ENCODE peak calls at places on chromosomes 6 and 20, in five cellular contexts. One of them, this sample, is unnamed.
A peak's percentile ranks its signal among the peaks of the same experiment; 100 is the strongest.

GRCh38 chr20:34420975-34421374 is 57.9 kb downstream of the ITCH start:
- DNase-seq in ascending aorta: no peak
- DNase-seq in AG09319: no peak
- DNase-seq in ovary: no peak
- DNase-seq in cardiac muscle cell: no peak
- DNase-seq in this sample: no peak

GRCh38 chr6:136070815-136071214 is 179.3 kb downstream of the MTFR2 start:
- DNase-seq in ascending aorta: no peak
- DNase-seq in AG09319: no peak
- DNase-seq in ovary: no peak
- DNase-seq in cardiac muscle cell: no peak
- DNase-seq in this sample: no peak

GRCh38 chr20:59082077-59082740 is 39.6 kb upstream of the PRELID3B start:
- DNase-seq in ascending aorta: no peak
- DNase-seq in AG09319: no peak
- DNase-seq in ovary: no peak
- DNase-seq in cardiac muscle cell: peak; percentile 12
- DNase-seq in this sample: peak; percentile 4

GRCh38 chr6:152273002-152273401 is 364.2 kb downstream of the SYNE1 start:
- DNase-seq in ascending aorta: no peak
- DNase-seq in AG09319: no peak
- DNase-seq in ovary: no peak
- DNase-seq in cardiac muscle cell: peak; percentile 12
- DNase-seq in this sample: peak; percentile 17

GRCh38 chr6:47286301-47286700 is 23.4 kb downstream of the TNFRSF21 start:
- DNase-seq in ascending aorta: no peak
- DNase-seq in AG09319: no peak
- DNase-seq in ovary: no peak
- DNase-seq in cardiac muscle cell: no peak
- DNase-seq in this sample: no peak

GRCh38 chr6:113893866-113894265 is 36.7 kb downstream of the MARCKS start:
- DNase-seq in ascending aorta: no peak
- DNase-seq in AG09319: no peak
- DNase-seq in ovary: no peak
- DNase-seq in cardiac muscle cell: peak; percentile 45
- DNase-seq in this sample: peak; percentile 56

GRCh38 chr6:124055986-124056385 is 252.3 kb downstream of the NKAIN2 start:
- DNase-seq in ascending aorta: no peak
- DNase-seq in AG09319: no peak
- DNase-seq in ovary: no peak
- DNase-seq in cardiac muscle cell: no peak
- DNase-seq in this sample: no peak

GRCh38 chr6:113903666-113904330 is 46.7 kb downstream of the MARCKS start:
- DNase-seq in ascending aorta: no peak
- DNase-seq in AG09319: no peak
- DNase-seq in ovary: peak; percentile 62
- DNase-seq in cardiac muscle cell: peak; percentile 54
- DNase-seq in this sample: peak; percentile 61

GRCh38 chr6:41936073-41936837 is 5.4 kb downstream of the CCND3 start:
- DNase-seq in ascending aorta: peak; percentile 83
- DNase-seq in AG09319: peak; percentile 84
- DNase-seq in ovary: no peak
- DNase-seq in cardiac muscle cell: peak; percentile 98
- DNase-seq in this sample: peak; percentile 94

GRCh38 chr20:23667666-23668065 is 21.2 kb downstream of the CST4 start:
- DNase-seq in ascending aorta: no peak
- DNase-seq in AG09319: no peak
- DNase-seq in ovary: no peak
- DNase-seq in cardiac muscle cell: no peak
- DNase-seq in this sample: no peak

GRCh38 chr20:34165246-34165645 is 53.2 kb upstream of the EIF2S2 start:
- DNase-seq in ascending aorta: no peak
- DNase-seq in AG09319: no peak
- DNase-seq in ovary: no peak
- DNase-seq in cardiac muscle cell: no peak
- DNase-seq in this sample: peak; percentile 11

GRCh38 chr6:31399589-31400466 is 3.6 kb upstream of the MICA start:
- DNase-seq in ascending aorta: peak; percentile 97
- DNase-seq in AG09319: peak; percentile 73
- DNase-seq in ovary: peak; percentile 91
- DNase-seq in cardiac muscle cell: peak; percentile 95
- DNase-seq in this sample: peak; percentile 93

GRCh38 chr6:40972190-40972589 is 66.8 kb downstream of the UNC5CL start:
- DNase-seq in ascending aorta: no peak
- DNase-seq in AG09319: no peak
- DNase-seq in ovary: no peak
- DNase-seq in cardiac muscle cell: no peak
- DNase-seq in this sample: no peak

GRCh38 chr6:128518531-128519131 is 1.8 kb downstream of the PTPRK start:
- DNase-seq in ascending aorta: no peak
- DNase-seq in AG09319: no peak
- DNase-seq in ovary: no peak
- DNase-seq in cardiac muscle cell: no peak
- DNase-seq in this sample: no peak

GRCh38 chr20:23205656-23206055 is 119.5 kb upstream of the CD93 start:
- DNase-seq in ascending aorta: peak; percentile 88
- DNase-seq in AG09319: peak; percentile 5
- DNase-seq in ovary: no peak
- DNase-seq in cardiac muscle cell: peak; percentile 67
- DNase-seq in this sample: peak; percentile 74

GRCh38 chr6:150566486-150566885 is 33.2 kb upstream of the PLEKHG1 start:
- DNase-seq in ascending aorta: no peak
- DNase-seq in AG09319: no peak
- DNase-seq in ovary: no peak
- DNase-seq in cardiac muscle cell: peak; percentile 2
- DNase-seq in this sample: no peak

GRCh38 chr20:34940126-34940525 is 15.5 kb downstream of the GSS start:
- DNase-seq in ascending aorta: no peak
- DNase-seq in AG09319: no peak
- DNase-seq in ovary: no peak
- DNase-seq in cardiac muscle cell: no peak
- DNase-seq in this sample: no peak

GRCh38 chr20:63705232-63706026 is 2.3 kb downstream of the ARFRP1 start:
- DNase-seq in ascending aorta: peak; percentile 59
- DNase-seq in AG09319: no peak
- DNase-seq in ovary: no peak
- DNase-seq in cardiac muscle cell: no peak
- DNase-seq in this sample: no peak

GRCh38 chr6:89035252-89036106 is 45.1 kb upstream of the PNRC1 start:
- DNase-seq in ascending aorta: peak; percentile 95
- DNase-seq in AG09319: peak; percentile 98
- DNase-seq in ovary: peak; percentile 92
- DNase-seq in cardiac muscle cell: peak; percentile 100
- DNase-seq in this sample: peak; percentile 100

GRCh38 chr20:38873050-38873581 is 53.1 kb upstream of the FAM83D start:
- DNase-seq in ascending aorta: no peak
- DNase-seq in AG09319: no peak
- DNase-seq in ovary: no peak
- DNase-seq in cardiac muscle cell: no peak
- DNase-seq in this sample: no peak

GRCh38 chr20:13810446-13810845 is 25.6 kb downstream of the NDUFAF5 start:
- DNase-seq in ascending aorta: no peak
- DNase-seq in AG09319: no peak
- DNase-seq in ovary: no peak
- DNase-seq in cardiac muscle cell: no peak
- DNase-seq in this sample: no peak

GRCh38 chr6:30615958-30616810 is 859 bp downstream of the PPP1R10 start:
- DNase-seq in ascending aorta: no peak
- DNase-seq in AG09319: no peak
- DNase-seq in ovary: no peak
- DNase-seq in cardiac muscle cell: peak; percentile 56
- DNase-seq in this sample: peak; percentile 41

GRCh38 chr6:131937703-131938631 is 13.2 kb downstream of the CCN2 start:
- DNase-seq in ascending aorta: no peak
- DNase-seq in AG09319: no peak
- DNase-seq in ovary: no peak
- DNase-seq in cardiac muscle cell: peak; percentile 99
- DNase-seq in this sample: peak; percentile 99

GRCh38 chr20:46178891-46179290 is 60.8 kb downstream of the CD40 start:
- DNase-seq in ascending aorta: no peak
- DNase-seq in AG09319: no peak
- DNase-seq in ovary: no peak
- DNase-seq in cardiac muscle cell: no peak
- DNase-seq in this sample: no peak

GRCh38 chr6:340991-341827 is 48.9 kb downstream of the DUSP22 start:
- DNase-seq in ascending aorta: no peak
- DNase-seq in AG09319: no peak
- DNase-seq in ovary: no peak
- DNase-seq in cardiac muscle cell: no peak
- DNase-seq in this sample: no peak

GRCh38 chr20:11140359-11140758 is 466.6 kb upstream of the JAG1 start:
- DNase-seq in ascending aorta: no peak
- DNase-seq in AG09319: no peak
- DNase-seq in ovary: no peak
- DNase-seq in cardiac muscle cell: peak; percentile 87
- DNase-seq in this sample: peak; percentile 94

GRCh38 chr6:106849130-106849529 is 125.4 kb downstream of the CD24 start:
- DNase-seq in ascending aorta: no peak
- DNase-seq in AG09319: no peak
- DNase-seq in ovary: no peak
- DNase-seq in cardiac muscle cell: no peak
- DNase-seq in this sample: no peak

DNA sequence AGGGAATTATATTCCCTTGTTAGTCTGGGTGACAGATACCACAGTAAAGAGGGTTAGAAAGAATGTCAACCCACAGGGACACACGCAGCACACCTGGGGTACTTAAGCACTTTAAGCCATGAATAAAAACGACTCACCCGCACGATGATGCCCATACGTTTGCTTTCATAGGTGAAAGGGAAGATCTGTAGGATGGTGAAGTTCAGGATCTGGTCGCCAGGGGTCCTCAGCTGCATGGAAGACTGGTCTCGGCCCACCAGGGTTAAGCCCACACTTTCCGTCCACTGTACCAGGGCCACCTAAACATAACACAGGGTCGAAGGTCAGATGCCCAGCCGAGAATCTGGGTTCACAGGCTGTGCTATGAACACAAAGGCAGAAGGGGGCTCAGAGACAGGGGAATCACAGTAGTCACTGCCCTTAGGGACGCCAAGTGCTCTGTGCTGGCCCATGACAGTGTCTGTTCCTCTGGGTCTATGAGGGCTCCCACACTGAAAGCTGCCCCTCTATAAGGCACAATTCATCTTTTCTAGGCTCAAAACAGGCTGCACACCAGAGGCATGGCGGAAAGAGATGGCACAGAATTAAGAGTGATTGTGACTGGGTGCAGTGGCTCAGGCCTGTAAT is 96.8 kb upstream of the NFATC2 start:
- DNase-seq in ascending aorta: peak; percentile 71
- DNase-seq in AG09319: no peak
- DNase-seq in ovary: peak; percentile 78
- DNase-seq in cardiac muscle cell: peak; percentile 82
- DNase-seq in this sample: peak; percentile 81
- TF ChIP-seq CTCF in ascending aorta: peak; percentile 84
- TF ChIP-seq CTCF in AG09319: peak; percentile 86
- TF ChIP-seq CTCF in ovary: peak; percentile 69
- TF ChIP-seq CTCF in cardiac muscle cell: peak; percentile 88
- TF ChIP-seq CTCF in this sample: peak; percentile 94

GRCh38 chr6:27630727-27631613 is 158.1 kb upstream of the ZNF184 start:
- DNase-seq in ascending aorta: no peak
- DNase-seq in AG09319: no peak
- DNase-seq in ovary: peak; percentile 35
- DNase-seq in cardiac muscle cell: peak; percentile 68
- DNase-seq in this sample: peak; percentile 57
- TF ChIP-seq CTCF in ascending aorta: no peak
- TF ChIP-seq CTCF in AG09319: no peak
- TF ChIP-seq CTCF in ovary: no peak
- TF ChIP-seq CTCF in cardiac muscle cell: no peak
- TF ChIP-seq CTCF in this sample: no peak

DNA sequence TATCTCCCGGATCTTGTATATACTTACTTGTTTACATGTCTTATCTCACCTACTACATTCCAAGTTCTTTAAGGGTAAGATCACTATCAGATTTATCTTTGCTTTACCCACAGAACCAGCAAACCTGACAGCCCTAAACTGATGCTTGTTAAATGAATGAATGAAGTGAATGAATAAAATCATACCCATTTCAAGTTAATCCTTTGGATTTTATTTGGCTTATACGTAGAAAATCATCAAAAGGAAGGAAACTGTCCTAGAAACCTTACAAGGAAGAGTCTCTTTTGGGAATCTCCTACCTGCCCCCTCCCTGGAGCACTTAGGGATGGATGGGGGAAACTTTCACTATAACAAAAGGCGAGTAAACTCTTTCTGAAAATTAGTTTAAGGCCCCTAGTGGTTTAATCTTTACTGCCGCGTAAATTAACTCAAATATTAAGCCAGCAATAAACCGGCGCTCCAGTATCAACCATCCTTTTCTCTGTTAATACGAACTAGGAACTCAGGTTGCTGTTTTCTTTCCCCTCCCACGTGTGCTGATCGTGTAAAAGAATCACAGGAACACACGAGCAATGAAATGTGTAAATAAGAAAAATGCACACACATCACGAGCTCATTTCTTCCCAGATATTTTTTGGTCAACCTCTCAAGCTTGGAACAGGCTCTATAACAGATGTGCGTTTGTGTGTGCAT is 1.2 kb upstream of the UTRN start:
- DNase-seq in ascending aorta: no peak
- DNase-seq in AG09319: no peak
- DNase-seq in ovary: no peak
- DNase-seq in cardiac muscle cell: peak; percentile 38
- DNase-seq in this sample: peak; percentile 45
- TF ChIP-seq CTCF in ascending aorta: no peak
- TF ChIP-seq CTCF in AG09319: peak; percentile 27
- TF ChIP-seq CTCF in ovary: no peak
- TF ChIP-seq CTCF in cardiac muscle cell: peak; percentile 23
- TF ChIP-seq CTCF in this sample: peak; percentile 20

GRCh38 chr6:108492131-108492766 is 68.5 kb upstream of the FOXO3 start:
- DNase-seq in ascending aorta: no peak
- DNase-seq in AG09319: peak; percentile 40
- DNase-seq in ovary: no peak
- DNase-seq in cardiac muscle cell: peak; percentile 67
- DNase-seq in this sample: peak; percentile 76
- TF ChIP-seq CTCF in ascending aorta: peak; percentile 40
- TF ChIP-seq CTCF in AG09319: peak; percentile 72
- TF ChIP-seq CTCF in ovary: no peak
- TF ChIP-seq CTCF in cardiac muscle cell: peak; percentile 68
- TF ChIP-seq CTCF in this sample: peak; percentile 76

GRCh38 chr6:157493576-157493975 is 112.6 kb downstream of the ZDHHC14 start:
- DNase-seq in ascending aorta: no peak
- DNase-seq in AG09319: no peak
- DNase-seq in ovary: no peak
- DNase-seq in cardiac muscle cell: no peak
- DNase-seq in this sample: no peak

GRCh38 chr6:157498817-157499216 is 117.8 kb downstream of the ZDHHC14 start:
- DNase-seq in ascending aorta: no peak
- DNase-seq in AG09319: no peak
- DNase-seq in ovary: no peak
- DNase-seq in cardiac muscle cell: no peak
- DNase-seq in this sample: no peak

GRCh38 chr6:157497579-157497978 is 116.6 kb downstream of the ZDHHC14 start:
- DNase-seq in ascending aorta: no peak
- DNase-seq in AG09319: no peak
- DNase-seq in ovary: no peak
- DNase-seq in cardiac muscle cell: no peak
- DNase-seq in this sample: no peak

GRCh38 chr6:157494132-157494705 is 113.2 kb downstream of the ZDHHC14 start:
- DNase-seq in ascending aorta: no peak
- DNase-seq in AG09319: no peak
- DNase-seq in ovary: no peak
- DNase-seq in cardiac muscle cell: no peak
- DNase-seq in this sample: no peak

GRCh38 chr6:157496534-157497095 is 115.6 kb downstream of the ZDHHC14 start:
- DNase-seq in ascending aorta: no peak
- DNase-seq in AG09319: no peak
- DNase-seq in ovary: no peak
- DNase-seq in cardiac muscle cell: no peak
- DNase-seq in this sample: no peak
- TF ChIP-seq CTCF in ascending aorta: no peak
- TF ChIP-seq CTCF in AG09319: no peak
- TF ChIP-seq CTCF in ovary: no peak
- TF ChIP-seq CTCF in cardiac muscle cell: no peak
- TF ChIP-seq CTCF in this sample: no peak